ENCODE peak calls at places on chromosomes 5 and 9, in five cellular contexts. C is neuronal stem cell, S is IMR-90, Q is H1, E is trophoblast cell. M is an unnamed sample. For H3K4me1, the result is how much of the 10 kb centered on the place peaks cover.

GRCh38 chr5:14793851-14794250 is 77.7 kb downstream of the ANKH start:
- DNase-seq in Q (no peak), E (no peak), C (no peak), S (no peak), M (no peak)

GRCh38 chr5:115656404-115656803 is 30.6 kb upstream of the TMED7 start:
- DNase-seq in S (no peak), C (no peak), Q (no peak), E (no peak), M (no peak)

GRCh38 chr5:151048526-151048925 is 28.1 kb downstream of the GPX3 start:
- DNase-seq in Q (peak), C (no peak), S (no peak), E (no peak), M (peak)

GRCh38 chr5:148343049-148343413 is 7.7 kb downstream of the SPINK9 start:
- DNase-seq in S (no peak), E (no peak), Q (no peak), C (no peak), M (no peak)

GRCh38 chr9:109600142-109600541 is 102.0 kb upstream of the PTPN3 start:
- DNase-seq in S (peak), E (no peak), Q (no peak), C (no peak), M (peak)

GRCh38 chr5:62460578-62460983 is 48.0 kb downstream of the IPO11 start:
- DNase-seq in E (no peak), S (peak), C (peak), Q (no peak), M (peak)

GRCh38 chr9:98551511-98552286 is 157.0 kb downstream of the GABBR2 start:
- DNase-seq in S (peak), C (no peak), Q (no peak), E (peak), M (peak)

GRCh38 chr5:142754031-142754430 is 16.1 kb upstream of the ARHGAP26 start:
- DNase-seq in Q (no peak), C (no peak), S (no peak), E (no peak), M (no peak)

GRCh38 chr5:83590966-83591365 is 119.4 kb downstream of the VCAN start:
- DNase-seq in C (no peak), Q (no peak), S (no peak), E (no peak), M (no peak)

GRCh38 chr9:88056876-88057275 is 81.4 kb downstream of the SPATA31C2 start:
- DNase-seq in Q (no peak), C (no peak), S (peak), E (peak), M (peak)

GRCh38 chr5:76367623-76368366 is 35.3 kb upstream of the IQGAP2 start:
- DNase-seq in E (no peak), C (no peak), Q (no peak), S (peak), M (peak)

GRCh38 chr5:134463176-134463720 is 51.6 kb upstream of the CDKN2AIPNL start:
- DNase-seq in Q (no peak), E (no peak), C (no peak), S (no peak), M (no peak)

GRCh38 chr5:147509041-147509709 is 693 bp downstream of the DPYSL3 start:
- DNase-seq in S (peak), C (peak), E (no peak), Q (peak), M (peak)

GRCh38 chr9:87596862-87597261 is 99.2 kb downstream of the DAPK1 start:
- DNase-seq in Q (no peak), S (no peak), E (no peak), C (no peak), M (no peak)

GRCh38 chr9:93246526-93246925 is 62.6 kb downstream of the WNK2 start:
- DNase-seq in E (no peak), C (no peak), Q (no peak), S (no peak), M (no peak)

GRCh38 chr9:115694014-115694413 is 459.6 kb upstream of the PAPPA start:
- DNase-seq in S (peak), Q (peak), C (peak), E (peak), M (peak)

GRCh38 chr5:138077064-138077696 is 6.7 kb upstream of the WNT8A start:
- DNase-seq in Q (peak), E (peak), S (peak), C (peak), M (peak)

GRCh38 chr9:97374811-97375210 is 37.1 kb upstream of the TDRD7 start:
- DNase-seq in Q (no peak), S (no peak), C (no peak), E (no peak), M (no peak)

GRCh38 chr5:161846731-161847130 is 1.2 kb upstream of the GABRA1 start:
- DNase-seq in Q (peak), S (no peak), E (no peak), C (peak), M (no peak)

GRCh38 chr9:83572524-83572923 is 34.3 kb upstream of the FRMD3 start:
- DNase-seq in E (no peak), Q (no peak), C (no peak), S (no peak), M (peak)

GRCh38 chr5:155727512-155728145 is 599.3 kb upstream of the SGCD start:
- DNase-seq in S (no peak), C (peak), Q (peak), E (no peak), M (no peak)

GRCh38 chr5:91222482-91222881 is 160.6 kb downstream of the ARRDC3 start:
- DNase-seq in S (no peak), E (no peak), C (no peak), Q (no peak), M (no peak)

GRCh38 chr9:16744386-16744785 is 126.1 kb downstream of the BNC2 start:
- DNase-seq in E (no peak), S (peak), C (no peak), Q (no peak), M (peak)

GRCh38 chr9:127267793-127268507 is 3.4 kb downstream of the GARNL3 start:
- DNase-seq in C (no peak), S (no peak), Q (no peak), E (no peak), M (no peak)

DNA sequence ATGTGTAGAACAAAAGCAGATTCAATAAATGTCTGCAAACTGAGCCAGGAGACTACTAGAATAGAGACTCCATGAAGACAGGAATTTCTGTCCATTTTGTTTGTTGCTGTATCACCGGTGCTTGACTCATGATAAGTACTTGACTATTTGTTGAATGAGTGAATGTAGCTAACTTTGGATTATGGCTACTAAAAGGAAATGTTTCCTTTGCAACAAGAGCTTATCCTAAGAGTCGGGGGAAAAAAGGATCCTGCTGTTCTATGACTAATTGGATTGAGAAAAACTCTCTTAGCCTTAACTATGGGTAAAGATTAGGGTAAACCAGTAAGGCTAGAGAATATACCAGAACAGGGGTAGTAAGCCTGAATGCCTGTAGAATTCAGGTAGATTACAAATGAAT is 3.5 kb downstream of the PAIP1 start:
- DNase-seq in C (no peak), Q (no peak), E (no peak), S (peak), M (peak)
- H3K4me1 ChIP-seq in C (under half), Q (under half), E (under half), S (under half), M (under half)

GRCh38 chr5:173245319-173246134 is 10.5 kb upstream of the NKX2-5 start:
- DNase-seq in S (no peak), Q (no peak), E (no peak), C (no peak), M (peak)
- H3K4ac ChIP-seq in S (no peak), Q (no peak), E (no peak), C (no peak), M (no peak)

GRCh38 chr5:112918136-112918535 is 3.9 kb downstream of the REEP5 start:
- DNase-seq in C (no peak), Q (no peak), E (no peak), S (no peak), M (no peak)
- H3K4me1 ChIP-seq in C (under half), Q (under half), E (under half), S (under half), M (under half)

GRCh38 chr5:149341846-149342245 is 3.5 kb upstream of the GRPEL2 start:
- DNase-seq in E (no peak), C (no peak), Q (no peak), S (no peak), M (no peak)

GRCh38 chr5:149349382-149349781 is 4.1 kb downstream of the GRPEL2 start:
- DNase-seq in C (no peak), Q (no peak), E (no peak), S (no peak), M (no peak)

GRCh38 chr5:149348463-149348862 is 3.2 kb downstream of the GRPEL2 start:
- DNase-seq in E (no peak), Q (no peak), S (no peak), C (no peak), M (no peak)

GRCh38 chr5:149345147-149345891 is at the start of gene GRPEL2:
- DNase-seq in C (peak), E (peak), Q (peak), S (peak), M (peak)

GRCh38 chr5:149345892-149346222 is 558 bp downstream of the GRPEL2 start:
- DNase-seq in E (peak), Q (no peak), C (no peak), S (peak), M (peak)
- H3K4ac ChIP-seq in E (peak), Q (peak), C (no peak), S (peak), M (no peak)

GRCh38 chr5:127111112-127111511 is 37.8 kb upstream of the C5orf63 start:
- DNase-seq in E (no peak), S (no peak), Q (no peak), C (no peak), M (no peak)
- H3K4me1 ChIP-seq in E (under half), S (under half), Q (under half), C (under half), M (under half)

M was measured in mesenchymal stem cell.